ENCODE peak calls at places on chromosomes 1 and 21, in nine cellular contexts. G, V, W, A, M, D, S, F and H are unnamed samples.

GRCh38 chr1:94981574-94981973 is 54.7 kb upstream of the CNN3 start:
- DNase-seq in M (no peak), V (no peak), D (no peak), A (no peak), G (no peak), F (no peak), W (no peak), S (no peak), H (no peak)

GRCh38 chr1:180953791-180954721 is 41.4 kb downstream of the KIAA1614 start:
- DNase-seq in M (peak), F (peak), A (peak), V (no peak), W (peak), G (no peak), S (peak), D (peak), H (peak)

GRCh38 chr1:43199093-43199726 is 27.1 kb downstream of the CFAP57 start:
- DNase-seq in S (peak), V (no peak), G (no peak), F (no peak), W (no peak), D (no peak), M (no peak), A (no peak), H (no peak)

GRCh38 chr1:177302365-177303044 is 131.7 kb downstream of the BRINP2 start:
- DNase-seq in M (no peak), D (peak), S (no peak), W (no peak), G (no peak), A (peak), V (no peak), F (no peak), H (no peak)

GRCh38 chr1:33367488-33368405 is 46.8 kb upstream of the A3GALT2 start:
- DNase-seq in D (peak), G (no peak), W (peak), M (peak), A (peak), F (peak), V (peak), S (peak), H (peak)

GRCh38 chr1:231694465-231695077 is 68.0 kb downstream of the DISC1 start:
- DNase-seq in M (no peak), S (no peak), G (no peak), F (no peak), A (no peak), W (no peak), V (no peak), D (no peak), H (no peak)

GRCh38 chr1:12022036-12022435 is 2.7 kb downstream of the MIIP start:
- DNase-seq in G (no peak), F (no peak), W (no peak), V (no peak), A (no peak), M (no peak), S (no peak), D (no peak), H (no peak)

GRCh38 chr1:17674707-17675505 is 80.2 kb upstream of the ACTL8 start:
- DNase-seq in D (no peak), M (no peak), G (no peak), W (no peak), F (no peak), S (no peak), A (no peak), V (no peak), H (no peak)

GRCh38 chr1:147545133-147545532 is 3.8 kb downstream of the BCL9 start:
- DNase-seq in S (peak), G (no peak), W (no peak), M (peak), F (peak), V (peak), D (no peak), A (no peak), H (no peak)

GRCh38 chr1:24216730-24217129 is 29.6 kb upstream of the IFNLR1 start:
- DNase-seq in F (no peak), W (no peak), D (no peak), M (no peak), S (no peak), G (no peak), A (no peak), V (no peak), H (no peak)

GRCh38 chr1:8463144-8463927 is 145.4 kb downstream of the SLC45A1 start:
- DNase-seq in V (peak), D (no peak), F (peak), A (no peak), W (peak), S (no peak), G (no peak), M (peak), H (peak)

GRCh38 chr21:39300587-39300986 is 12.8 kb downstream of the BRWD1 start:
- DNase-seq in A (no peak), D (no peak), F (no peak), G (no peak), W (no peak), V (no peak), M (no peak), S (no peak), H (no peak)

GRCh38 chr1:91026320-91026719 is 4.5 kb upstream of the ZNF644 start:
- DNase-seq in W (no peak), G (no peak), V (no peak), F (no peak), M (no peak), D (no peak), A (no peak), S (no peak), H (no peak)

GRCh38 chr1:19385236-19385635 is 73.1 kb downstream of the SLC66A1 start:
- DNase-seq in M (no peak), W (no peak), G (no peak), D (no peak), A (no peak), F (no peak), S (no peak), V (no peak), H (no peak)

GRCh38 chr1:39683591-39684312 is 7.5 kb downstream of the HPCAL4 start:
- DNase-seq in W (no peak), V (no peak), M (no peak), G (no peak), F (no peak), S (no peak), A (no peak), D (no peak), H (no peak)

GRCh38 chr1:170765279-170765678 is 101.3 kb downstream of the PRRX1 start:
- DNase-seq in V (no peak), M (no peak), G (no peak), A (no peak), S (no peak), F (no peak), D (no peak), W (no peak), H (no peak)

GRCh38 chr1:25003457-25004190 is 73.5 kb upstream of the RUNX3 start:
- DNase-seq in A (no peak), V (no peak), F (peak), D (no peak), G (no peak), M (no peak), S (no peak), W (no peak), H (no peak)

GRCh38 chr1:22784737-22785136 is 74.1 kb downstream of the EPHB2 start:
- DNase-seq in W (no peak), S (no peak), A (no peak), D (no peak), G (no peak), M (no peak), F (no peak), V (no peak), H (no peak)

GRCh38 chr1:228228601-228229074 is 20.8 kb downstream of the OBSCN start:
- DNase-seq in V (peak), W (peak), G (peak), D (no peak), M (no peak), A (no peak), F (peak), S (no peak), H (peak)

GRCh38 chr1:215600867-215601266 is 33.8 kb downstream of the KCTD3 start:
- DNase-seq in V (no peak), S (no peak), D (no peak), W (no peak), F (no peak), M (no peak), A (no peak), G (no peak), H (no peak)

GRCh38 chr1:170599033-170599432 is 64.9 kb upstream of the PRRX1 start:
- DNase-seq in S (no peak), G (no peak), F (no peak), D (no peak), V (no peak), W (no peak), M (no peak), A (no peak), H (no peak)

GRCh38 chr1:58592521-58593134 is 15.6 kb upstream of the TACSTD2 start:
- DNase-seq in V (peak), W (peak), S (no peak), M (no peak), D (peak), A (peak), F (peak), G (peak), H (peak)

GRCh38 chr1:190046231-190046630 is 431.4 kb downstream of the BRINP3 start:
- DNase-seq in F (no peak), A (no peak), W (no peak), G (no peak), M (no peak), S (no peak), V (no peak), D (no peak), H (no peak)

GRCh38 chr21:36204980-36205379 is 48.4 kb downstream of the DOP1B start:
- DNase-seq in V (no peak), D (no peak), S (no peak), G (no peak), F (no peak), M (no peak), W (no peak), A (no peak), H (no peak)

GRCh38 chr21:38349111-38349746 is 92.4 kb downstream of the KCNJ15 start:
- DNase-seq in V (peak), G (no peak), W (peak), A (no peak), D (no peak), S (no peak), M (no peak), F (peak), H (no peak)

GRCh38 chr1:109828756-109829505 is 65.2 kb upstream of the EPS8L3 start:
- DNase-seq in G (no peak), A (no peak), M (no peak), V (no peak), S (peak), D (no peak), W (no peak), F (no peak), H (no peak)

GRCh38 chr21:15729346-15729673 is 472 bp upstream of the USP25 start:
- DNase-seq in M (no peak), V (no peak), W (no peak), S (no peak), G (no peak), A (no peak), D (no peak), F (no peak), H (no peak)

GRCh38 chr1:38990401-38990745 is 703 bp upstream of the AKIRIN1 start:
- DNase-seq in V (no peak), W (peak), F (peak), D (no peak), A (no peak), G (no peak), S (no peak), M (peak), H (peak)

GRCh38 chr1:115172270-115172669 is 83.0 kb upstream of the TSPAN2 start:
- DNase-seq in D (no peak), M (no peak), A (no peak), F (no peak), G (no peak), S (no peak), W (no peak), V (no peak), H (no peak)

GRCh38 chr1:205043866-205044265 is 854 bp downstream of the CNTN2 start:
- DNase-seq in G (no peak), V (no peak), W (no peak), M (no peak), S (no peak), D (no peak), A (no peak), F (no peak), H (no peak)

GRCh38 chr1:102262994-102263393 is 266.3 kb upstream of the OLFM3 start:
- DNase-seq in W (no peak), A (no peak), S (no peak), D (no peak), M (no peak), V (no peak), G (no peak), F (no peak), H (no peak)

GRCh38 chr1:44361478-44361877 is 6.4 kb upstream of the ERI3 start:
- DNase-seq in F (no peak), G (no peak), W (no peak), A (no peak), S (no peak), D (no peak), M (no peak), V (no peak), H (no peak)

GRCh38 chr1:184890539-184890973 is 83.8 kb downstream of the NIBAN1 start:
- DNase-seq in M (no peak), G (no peak), V (peak), F (peak), A (no peak), W (no peak), D (peak), S (no peak), H (no peak)

GRCh38 chr1:66282343-66282852 is 251.6 kb upstream of the SGIP1 start:
- DNase-seq in D (no peak), A (no peak), F (peak), M (peak), S (no peak), W (peak), V (peak), G (no peak), H (peak)

GRCh38 chr21:31886896-31887595 is 14.2 kb downstream of the HUNK start:
- DNase-seq in A (no peak), M (no peak), F (no peak), W (no peak), G (no peak), S (peak), V (no peak), D (no peak), H (no peak)
- H3K4me3 ChIP-seq in A (no peak), M (no peak), F (no peak), W (no peak), G (no peak), S (no peak), V (no peak), D (no peak), H (no peak)

GRCh38 chr1:209199822-209200221 is 383.7 kb upstream of the CAMK1G start:
- DNase-seq in S (no peak), W (no peak), V (no peak), M (no peak), F (no peak), D (no peak), G (no peak), A (no peak), H (no peak)

GRCh38 chr1:209198926-209199325 is 384.6 kb upstream of the CAMK1G start:
- DNase-seq in W (no peak), D (no peak), F (no peak), S (no peak), V (no peak), M (no peak), A (no peak), G (no peak), H (no peak)

GRCh38 chr1:209205039-209205438 is 378.5 kb upstream of the CAMK1G start:
- DNase-seq in G (no peak), A (no peak), S (no peak), F (no peak), D (no peak), M (no peak), W (no peak), V (no peak), H (no peak)

GRCh38 chr1:209199371-209199770 is 384.1 kb upstream of the CAMK1G start:
- DNase-seq in S (no peak), G (no peak), A (no peak), W (no peak), V (no peak), M (no peak), F (no peak), D (no peak), H (no peak)

DNA sequence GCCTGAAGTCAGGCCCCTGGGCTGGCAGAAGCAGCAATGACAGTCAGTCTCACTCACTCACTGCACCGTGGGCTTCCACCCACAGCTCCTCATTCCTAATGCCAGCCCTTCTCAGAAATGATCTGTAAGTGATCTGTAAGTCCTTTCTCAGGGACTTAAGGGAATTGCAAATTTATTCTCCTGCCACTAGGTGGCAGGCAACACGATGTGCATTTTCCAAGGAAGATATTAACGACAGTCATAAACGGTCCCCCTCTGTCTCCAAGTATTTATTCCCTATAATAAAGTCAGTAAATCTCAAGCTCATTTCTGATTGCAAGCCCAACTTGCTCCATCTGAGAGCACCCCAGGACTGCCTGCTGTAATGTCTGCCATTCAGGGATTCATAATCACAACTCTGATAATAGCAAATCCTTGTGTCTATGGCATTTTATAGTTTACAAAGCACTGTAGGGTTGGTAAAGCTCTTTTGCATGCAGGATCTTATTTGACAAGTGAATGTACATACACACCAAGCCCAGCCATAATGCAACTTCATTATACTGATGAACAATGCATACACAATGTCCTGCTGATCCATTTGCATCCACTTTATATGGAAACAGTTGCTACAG is 380.6 kb upstream of the CAMK1G start:
- DNase-seq in M (peak), S (no peak), W (peak), F (peak), V (peak), G (no peak), D (peak), A (no peak), H (peak)
- TF ChIP-seq CTCF in M (peak), S (no peak), W (peak), F (peak), V (peak), G (peak), D (peak), A (peak), H (peak)

GRCh38 chr1:230147253-230148193 is 80.5 kb downstream of the GALNT2 start:
- DNase-seq in M (no peak), A (no peak), D (no peak), F (no peak), G (no peak), W (no peak), V (no peak), S (no peak), H (no peak)

GRCh38 chr1:230148194-230148581 is 81.2 kb downstream of the GALNT2 start:
- DNase-seq in W (no peak), S (no peak), F (no peak), D (no peak), G (no peak), M (peak), V (no peak), A (no peak), H (no peak)

GRCh38 chr1:230151924-230152468 is 85.0 kb downstream of the GALNT2 start:
- DNase-seq in W (no peak), S (no peak), M (no peak), A (no peak), G (no peak), F (no peak), V (no peak), D (no peak), H (no peak)

GRCh38 chr1:230148768-230149469 is 81.9 kb downstream of the GALNT2 start:
- DNase-seq in S (no peak), M (peak), W (no peak), D (no peak), A (no peak), V (no peak), G (no peak), F (no peak), H (no peak)

DNA sequence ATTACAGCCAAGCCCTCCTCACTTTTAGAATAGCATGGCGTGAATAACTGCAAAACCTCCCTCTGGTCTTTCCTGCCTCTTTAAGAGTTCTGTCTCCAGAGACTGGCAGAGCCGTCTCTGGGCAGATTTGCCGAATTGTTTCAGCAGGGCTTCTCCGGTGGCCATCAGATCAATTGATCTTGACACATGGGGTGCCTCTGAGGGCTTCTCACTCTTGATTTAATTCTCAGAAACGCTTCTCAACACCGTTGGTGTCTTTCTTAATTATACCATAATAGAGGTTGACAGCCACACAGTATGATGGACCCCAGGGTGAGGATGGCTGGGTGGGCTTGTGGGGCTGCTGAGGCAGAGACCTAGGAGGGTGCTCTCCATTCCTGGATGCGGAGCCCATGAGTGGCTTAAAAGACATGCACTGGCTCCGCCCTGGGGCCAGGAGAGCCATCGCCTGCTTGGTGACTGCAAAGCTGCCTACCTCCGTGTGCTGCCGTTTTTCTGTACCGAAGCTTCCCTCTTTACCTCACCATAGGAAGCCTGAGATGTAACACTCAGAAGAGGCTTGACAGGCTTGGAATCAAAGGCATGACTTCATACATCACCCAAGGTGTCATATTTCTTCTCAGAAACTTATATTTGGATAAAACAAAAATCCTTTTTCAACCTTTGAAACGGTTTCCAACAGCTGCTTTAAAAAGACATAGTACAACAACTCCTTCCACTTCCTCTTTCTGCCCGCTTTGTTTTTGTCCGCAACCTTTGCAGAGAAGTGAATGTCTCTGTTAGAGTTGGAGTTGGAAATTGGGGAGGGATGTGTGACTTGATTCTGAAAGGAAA is 82.9 kb downstream of the GALNT2 start:
- DNase-seq in S (no peak), A (no peak), F (peak), M (peak), G (no peak), W (no peak), V (no peak), D (no peak), H (no peak)
- H3K4me3 ChIP-seq in S (no peak), A (no peak), F (no peak), M (peak), G (no peak), W (no peak), V (no peak), D (no peak), H (no peak)

GRCh38 chr1:241834733-241835377 is 13.1 kb upstream of the EXO1 start:
- DNase-seq in A (no peak), G (no peak), M (peak), V (peak), F (peak), S (no peak), D (no peak), W (peak), H (no peak)
- TF ChIP-seq CTCF in A (peak), G (peak), M (peak), V (peak), F (peak), S (no peak), D (peak), W (peak), H (peak)

DNA sequence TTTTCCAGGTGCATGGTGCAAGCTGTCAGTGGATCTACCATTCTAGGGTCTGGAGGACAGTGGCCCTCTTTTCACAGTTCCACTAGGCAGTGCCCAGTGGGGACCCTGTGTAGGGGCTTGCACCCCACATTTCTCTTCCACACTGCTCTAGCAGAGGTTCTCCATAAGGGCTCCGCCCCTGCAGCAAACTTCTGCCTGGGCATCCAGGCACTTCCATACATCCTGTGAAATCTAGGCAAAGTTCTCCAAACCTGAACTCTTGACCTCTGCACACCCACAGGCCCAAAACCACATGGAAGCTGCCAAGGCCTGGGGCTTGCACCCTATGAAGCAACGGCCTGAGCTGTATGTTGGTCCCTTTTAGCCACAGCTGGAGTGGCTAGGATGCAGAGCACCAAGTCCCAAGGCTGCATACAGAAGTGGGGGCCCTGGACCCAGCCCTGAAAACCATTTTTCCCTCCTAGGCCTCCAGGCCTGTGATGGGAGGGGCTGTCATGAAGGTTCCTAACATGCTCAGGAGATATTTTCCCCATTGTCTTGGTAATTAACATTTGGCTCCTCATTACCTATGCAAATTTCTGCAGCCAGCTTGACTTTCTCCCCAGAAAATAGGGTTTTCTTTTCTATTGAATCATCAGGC is 46.1 kb downstream of the SERBP1 start:
- DNase-seq in G (no peak), F (no peak), W (no peak), V (no peak), D (no peak), M (no peak), A (no peak), S (no peak), H (no peak)
- H3K4me3 ChIP-seq in G (no peak), F (no peak), W (no peak), V (no peak), D (no peak), M (no peak), A (no peak), S (no peak), H (no peak)